ENCODE peak calls at places on chromosomes 3 and 15, in four cellular contexts. U is left ventricle myocardium inferior, R is body of pancreas, Q is AG04450. M is an unnamed sample.

GRCh38 chr3:184259878-184260570 is 1.3 kb downstream of the CAMK2N2 start:
- DNase-seq in U (peak; percentile 29), R (peak; percentile 56), Q (no peak), M (no peak)

GRCh38 chr15:56208185-56208584 is 35.5 kb downstream of the RFX7 start:
- DNase-seq in U (no peak), R (no peak), Q (no peak), M (no peak)

GRCh38 chr3:114444216-114444615 is 150.4 kb downstream of the TIGIT start:
- DNase-seq in U (no peak), R (no peak), Q (no peak), M (no peak)

GRCh38 chr3:87218560-87218959 is 8.5 kb upstream of the CHMP2B start:
- DNase-seq in U (no peak), R (no peak), Q (no peak), M (no peak)

GRCh38 chr3:155870945-155871745 is 695 bp downstream of the GMPS start:
- DNase-seq in U (peak; percentile 54), R (peak; percentile 55), Q (no peak), M (no peak)

GRCh38 chr3:43426388-43426787 is 140.0 kb downstream of the SNRK start:
- DNase-seq in U (peak; percentile 69), R (peak; percentile 42), Q (no peak), M (no peak)

GRCh38 chr15:93566777-93567176 is 477.8 kb upstream of the RGMA start:
- DNase-seq in U (no peak), R (no peak), Q (no peak), M (no peak)

GRCh38 chr3:45907769-45908705 is 21.7 kb downstream of the CCR9 start:
- DNase-seq in U (no peak), R (no peak), Q (peak; percentile 33), M (peak; percentile 47)

GRCh38 chr15:80436511-80437307 is 32.5 kb downstream of the ARNT2 start:
- DNase-seq in U (no peak), R (no peak), Q (no peak), M (no peak)

GRCh38 chr15:87844031-87844430 is 412.5 kb downstream of the NTRK3 start:
- DNase-seq in U (no peak), R (no peak), Q (no peak), M (no peak)

GRCh38 chr3:155252535-155252934 is 40.9 kb downstream of the STRIT1 start:
- DNase-seq in U (no peak), R (no peak), Q (no peak), M (no peak)

GRCh38 chr3:36923981-36924747 is 20.7 kb downstream of the TRANK1 start:
- DNase-seq in U (no peak), R (no peak), Q (no peak), M (no peak)

GRCh38 chr3:64023187-64023860 is at the start of gene PSMD6:
- DNase-seq in U (peak; percentile 89), R (peak; percentile 89), Q (peak; percentile 57), M (peak; percentile 29)

GRCh38 chr3:183491109-183491922 is 62.9 kb upstream of the MCF2L2 start:
- DNase-seq in U (no peak), R (no peak), Q (no peak), M (no peak)

GRCh38 chr15:97672586-97672985 is 287.9 kb upstream of the ARRDC4 start:
- DNase-seq in U (no peak), R (no peak), Q (no peak), M (no peak)

GRCh38 chr3:117356296-117356695 is 646.7 kb downstream of the TUSC7 start:
- DNase-seq in U (no peak), R (no peak), Q (no peak), M (no peak)

GRCh38 chr3:129824926-129825541 is 68.5 kb downstream of the TMCC1 start:
- DNase-seq in U (no peak), R (peak; percentile 39), Q (peak; percentile 7), M (no peak)

GRCh38 chr15:38414351-38414750 is 39.6 kb upstream of the FAM98B start:
- DNase-seq in U (peak; percentile 52), R (peak; percentile 25), Q (peak; percentile 46), M (peak; percentile 37)

GRCh38 chr15:40358492-40359353 is 704 bp downstream of the DISP2 start:
- DNase-seq in U (no peak), R (no peak), Q (no peak), M (no peak)

GRCh38 chr3:78737988-78738387 is 1029.8 kb downstream of the ROBO1 start:
- DNase-seq in U (no peak), R (no peak), Q (no peak), M (no peak)

GRCh38 chr3:140219923-140220452 is 285.0 kb downstream of the CLSTN2 start:
- DNase-seq in U (no peak), R (no peak), Q (no peak), M (no peak)

GRCh38 chr15:51132384-51133139 is 37.9 kb upstream of the TNFAIP8L3 start:
- DNase-seq in U (no peak), R (no peak), Q (peak; percentile 81), M (peak; percentile 96)

GRCh38 chr3:188241072-188241471 is 87.1 kb downstream of the LPP start:
- DNase-seq in U (peak; percentile 36), R (no peak), Q (no peak), M (no peak)

GRCh38 chr3:185630182-185630622 is 44.1 kb downstream of the SENP2 start:
- DNase-seq in U (peak; percentile 71), R (peak; percentile 39), Q (no peak), M (no peak)

GRCh38 chr3:187935623-187936156 is 190.4 kb upstream of the BCL6 start:
- DNase-seq in U (no peak), R (no peak), Q (no peak), M (no peak)

GRCh38 chr15:51878446-51879386 is 49.3 kb downstream of the TMOD3 start:
- DNase-seq in U (no peak), R (no peak), Q (no peak), M (no peak)

GRCh38 chr3:52067046-52067445 is 10.7 kb upstream of the DUSP7 start:
- DNase-seq in U (no peak), R (no peak), Q (no peak), M (no peak)

GRCh38 chr3:66017084-66017990 is 21.4 kb downstream of the MAGI1 start:
- DNase-seq in U (no peak), R (no peak), Q (no peak), M (no peak)

GRCh38 chr3:46895204-46895660 is 17.7 kb downstream of the PTH1R start:
- DNase-seq in U (peak; percentile 81), R (peak; percentile 68), Q (no peak), M (no peak)

GRCh38 chr3:45546223-45546622 is 48.3 kb upstream of the LIMD1 start:
- DNase-seq in U (no peak), R (no peak), Q (no peak), M (no peak)

GRCh38 chr3:41808152-41808551 is 153.8 kb downstream of the ULK4 start:
- DNase-seq in U (no peak), R (no peak), Q (peak; percentile 15), M (peak; percentile 33)

GRCh38 chr15:75195766-75196241 is 5.9 kb upstream of the C15orf39 start:
- DNase-seq in U (no peak), R (peak; percentile 42), Q (no peak), M (no peak)

GRCh38 chr3:184479426-184480126 is 82.0 kb upstream of the EPHB3 start:
- DNase-seq in U (no peak), R (no peak), Q (no peak), M (no peak)

GRCh38 chr3:128372707-128373533 is 93.8 kb downstream of the DNAJB8 start:
- DNase-seq in U (no peak), R (no peak), Q (no peak), M (no peak)

GRCh38 chr3:182276512-182276911 is 516.8 kb upstream of the ATP11B start:
- DNase-seq in U (no peak), R (no peak), Q (no peak), M (no peak)

DNA sequence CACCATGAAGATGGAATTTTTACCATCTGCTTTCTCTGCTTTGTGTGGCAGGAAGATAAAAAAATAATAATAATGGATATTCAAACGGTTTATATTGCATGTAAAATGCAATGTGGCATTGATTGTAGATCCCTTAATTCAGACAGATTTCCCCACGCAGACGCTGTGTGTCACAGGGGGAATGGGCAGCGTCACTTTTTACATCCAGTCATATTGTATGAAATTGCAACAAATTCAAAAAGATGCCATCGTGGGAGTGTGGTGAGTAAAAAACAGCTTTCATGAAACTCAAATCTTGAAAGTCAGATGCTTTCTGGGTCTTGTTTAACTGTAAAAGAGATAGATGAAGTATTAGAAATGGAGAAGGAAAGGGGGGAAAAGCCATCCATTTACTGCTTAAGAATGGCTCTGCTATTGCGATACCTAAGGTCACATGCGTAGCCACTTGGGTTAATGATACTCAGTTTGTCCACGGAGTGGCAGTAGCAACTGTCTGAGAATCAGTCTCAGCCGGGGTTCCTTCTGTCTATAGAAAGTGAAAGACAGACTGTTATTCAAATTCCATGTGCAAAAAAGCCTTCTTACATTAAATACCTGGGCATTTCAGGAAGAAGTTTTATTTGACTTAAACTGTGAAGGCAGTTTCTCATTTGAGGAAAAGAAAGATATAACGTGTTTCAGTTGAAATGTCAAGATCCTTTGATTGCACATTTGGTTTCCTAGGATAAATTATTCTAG is 28.5 kb downstream of the BTD start:
- DNase-seq in U (no peak), R (peak; percentile 70), Q (no peak), M (peak; percentile 59)
- H3K4me3 ChIP-seq in U (peak overlapping the region; percentile 49), R (no peak overlapping the region), Q (peak overlapping the region; percentile 50), M (no peak overlapping the region)

DNA sequence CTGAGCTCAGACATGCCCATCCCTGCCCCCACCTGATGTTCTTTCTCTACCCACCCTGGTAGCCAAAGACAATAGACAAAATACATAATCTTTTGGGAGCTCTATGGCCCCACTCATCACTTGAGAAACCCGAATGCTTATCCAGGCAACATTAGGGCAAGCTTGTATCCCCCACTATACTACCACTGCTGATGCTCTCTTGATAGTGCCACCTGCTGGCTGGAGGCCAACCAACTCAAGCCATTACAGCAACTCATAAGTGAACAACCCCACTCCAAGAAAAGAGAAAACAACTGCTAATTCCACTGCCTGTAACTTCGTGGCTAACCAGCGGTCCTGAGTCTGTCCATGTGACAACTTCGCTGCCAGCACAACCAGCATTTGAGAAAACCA is 342.5 kb upstream of the TGFBR2 start:
- DNase-seq in U (no peak), R (no peak), Q (no peak), M (no peak)
- TF ChIP-seq CTCF in U (no peak), R (no peak), Q (no peak), M (no peak)

DNA sequence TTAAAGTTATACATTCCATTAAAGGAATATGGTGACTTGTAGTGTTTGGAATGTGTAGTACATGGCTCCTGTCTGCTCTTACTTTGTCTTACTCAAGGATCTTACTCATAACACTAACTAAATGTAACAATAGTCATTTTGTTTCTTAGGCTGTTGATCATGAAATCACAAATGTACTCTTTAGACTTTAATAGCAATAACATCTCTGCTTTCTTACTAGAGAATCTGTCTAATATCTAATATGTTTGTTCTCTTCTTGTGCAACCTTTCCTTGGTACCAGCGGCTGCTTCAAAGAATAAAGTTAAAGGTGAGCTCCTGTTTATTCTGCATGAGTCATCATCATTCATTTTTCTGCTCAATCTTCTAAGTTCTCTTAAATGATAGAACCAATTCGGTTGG is 767.5 kb downstream of the CADM2 start:
- DNase-seq in U (no peak), R (no peak), Q (no peak), M (no peak)
- H3K4me3 ChIP-seq in U (no peak overlapping the region), R (no peak overlapping the region), Q (no peak overlapping the region), M (no peak overlapping the region)

GRCh38 chr3:60434323-60434722 is 816.9 kb downstream of the FHIT start:
- DNase-seq in U (no peak), R (no peak), Q (no peak), M (no peak)
- TF ChIP-seq CTCF in U (no peak), R (no peak), Q (no peak), M (no peak)

GRCh38 chr3:177478170-177478859 is 281.0 kb upstream of the TBL1XR1 start:
- DNase-seq in U (no peak), R (peak; percentile 57), Q (peak; percentile 98), M (peak; percentile 100)
- H3K4me3 ChIP-seq in U (no peak overlapping the region), R (no peak overlapping the region), Q (no peak overlapping the region), M (no peak overlapping the region)

M was measured in AG09309.